ENCODE peak calls at places on chromosomes 2 and 18, in six cellular contexts. K is GM23338, Y is Panc1, N is upper lobe of left lung, V is K562, W is HCT116. Q is an unnamed sample.

GRCh38 chr2:96921561-96922303 is 51.9 kb upstream of the SEMA4C start:
- ATAC-seq in K (no peak), Y (no peak), N (no peak), V (peak), W (no peak), Q (no peak)

GRCh38 chr2:84924173-84925106 is 19.0 kb downstream of the TMSB10 start:
- ATAC-seq in K (no peak), Y (no peak), N (peak), V (peak), W (no peak), Q (no peak)

GRCh38 chr2:138421315-138421970 is 80.1 kb upstream of the SPOPL start:
- ATAC-seq in K (no peak), Y (peak), N (no peak), V (no peak), W (peak), Q (no peak)

GRCh38 chr18:12803069-12803936 is 80.7 kb downstream of the PTPN2 start:
- ATAC-seq in K (no peak), Y (no peak), N (no peak), V (no peak), W (no peak), Q (no peak)

GRCh38 chr2:114499101-114499500 is 56.7 kb downstream of the DPP10 start:
- ATAC-seq in K (no peak), Y (no peak), N (no peak), V (no peak), W (no peak), Q (no peak)

GRCh38 chr2:12131975-12132374 is 385.5 kb downstream of the LPIN1 start:
- ATAC-seq in K (no peak), Y (no peak), N (no peak), V (no peak), W (no peak), Q (peak)

GRCh38 chr2:160303527-160303926 is 103.5 kb upstream of the ITGB6 start:
- ATAC-seq in K (no peak), Y (no peak), N (no peak), V (no peak), W (no peak), Q (no peak)

GRCh38 chr2:86491088-86491487 is 49.9 kb downstream of the KDM3A start:
- ATAC-seq in K (no peak), Y (no peak), N (no peak), V (no peak), W (no peak), Q (peak)

DNA sequence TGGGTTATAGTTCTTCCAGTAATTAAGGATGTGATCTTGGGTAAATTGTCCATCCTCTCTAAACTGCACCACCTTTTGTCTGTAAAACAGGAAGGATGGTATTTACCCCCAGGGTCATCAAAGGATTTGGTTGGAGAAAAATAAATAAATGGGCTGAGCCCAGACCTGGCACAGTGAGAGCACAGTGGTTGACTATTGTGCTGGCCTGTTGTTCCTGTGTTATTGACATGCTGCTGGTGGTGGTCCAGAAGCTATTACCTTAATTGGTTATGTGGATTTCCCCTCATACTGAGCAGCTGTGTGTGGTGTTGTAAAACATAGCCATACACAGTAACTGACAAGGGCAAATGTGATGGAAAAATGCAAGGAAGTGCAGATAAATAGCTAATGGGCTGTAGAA is 746 bp upstream of the IL37 start:
- ATAC-seq in K (no peak), Y (no peak), N (no peak), V (no peak), W (no peak), Q (no peak)
- TF ChIP-seq POLR2AphosphoS5 in K (no peak), Y (no peak), N (no peak), V (no peak), W (no peak), Q (no peak)

GRCh38 chr2:23363268-23363667 is 21.7 kb upstream of the KLHL29 start:
- ATAC-seq in K (no peak), Y (no peak), N (no peak), V (no peak), W (no peak), Q (no peak)

GRCh38 chr2:23363831-23364230 is 21.1 kb upstream of the KLHL29 start:
- ATAC-seq in K (no peak), Y (no peak), N (no peak), V (no peak), W (no peak), Q (no peak)

GRCh38 chr2:23361185-23361584 is 23.8 kb upstream of the KLHL29 start:
- ATAC-seq in K (no peak), Y (no peak), N (no peak), V (no peak), W (no peak), Q (no peak)

GRCh38 chr2:23359631-23360567 is 25.1 kb upstream of the KLHL29 start:
- ATAC-seq in K (no peak), Y (peak), N (no peak), V (peak), W (no peak), Q (no peak)

DNA sequence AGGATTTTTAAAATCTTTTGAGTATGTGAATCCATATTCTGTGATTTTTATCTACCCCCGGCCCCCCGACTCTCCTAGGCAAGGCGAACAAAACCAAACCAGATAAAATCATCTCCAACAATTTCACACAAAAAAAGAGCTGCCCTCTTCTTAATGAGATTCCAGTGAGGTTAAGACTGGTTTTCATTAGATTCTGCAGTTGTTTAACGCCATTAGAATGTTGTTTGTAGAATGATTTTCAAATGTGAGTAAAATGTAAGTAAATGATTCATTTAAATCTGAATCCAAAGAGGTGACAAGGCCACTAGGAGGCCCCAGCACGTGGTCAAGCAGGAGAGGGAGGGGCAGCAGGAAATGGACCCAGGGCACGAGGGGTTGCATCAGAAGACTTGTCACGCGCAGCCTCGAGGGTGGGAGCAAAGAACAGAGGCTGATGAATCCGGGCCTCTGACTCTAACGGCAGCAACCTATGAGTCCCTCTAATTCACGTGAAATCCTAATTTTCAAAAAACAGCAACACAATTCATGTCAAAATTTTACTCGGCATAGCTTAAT is 24.3 kb upstream of the KLHL29 start:
- ATAC-seq in K (no peak), Y (no peak), N (no peak), V (peak), W (no peak), Q (no peak)
- H3K27ac ChIP-seq in K (no peak), Y (no peak), N (no peak), V (no peak), W (no peak), Q (no peak)

GRCh38 chr2:117661619-117662018 is 152.9 kb upstream of the DDX18 start:
- ATAC-seq in K (no peak), Y (no peak), N (no peak), V (no peak), W (no peak), Q (no peak)
- TF ChIP-seq POLR2AphosphoS5 in K (no peak), Y (no peak), N (no peak), V (no peak), W (no peak), Q (no peak)

GRCh38 chr2:43329637-43330036 is 103.2 kb upstream of the ZFP36L2 start:
- ATAC-seq in K (no peak), Y (no peak), N (no peak), V (no peak), W (no peak), Q (no peak)
- H3K27ac ChIP-seq in K (no peak), Y (no peak), N (no peak), V (no peak), W (no peak), Q (peak)

GRCh38 chr2:210662557-210662956 is 106.2 kb downstream of the CPS1 start:
- ATAC-seq in K (no peak), Y (no peak), N (no peak), V (no peak), W (no peak), Q (no peak)
- TF ChIP-seq POLR2AphosphoS5 in K (no peak), Y (no peak), N (no peak), V (no peak), W (no peak), Q (no peak)

GRCh38 chr18:35045121-35045520 is 3.9 kb downstream of the MAPRE2 start:
- ATAC-seq in K (no peak), Y (no peak), N (no peak), V (no peak), W (no peak), Q (no peak)
- H3K27ac ChIP-seq in K (no peak), Y (no peak), N (peak), V (peak), W (no peak), Q (peak)

DNA sequence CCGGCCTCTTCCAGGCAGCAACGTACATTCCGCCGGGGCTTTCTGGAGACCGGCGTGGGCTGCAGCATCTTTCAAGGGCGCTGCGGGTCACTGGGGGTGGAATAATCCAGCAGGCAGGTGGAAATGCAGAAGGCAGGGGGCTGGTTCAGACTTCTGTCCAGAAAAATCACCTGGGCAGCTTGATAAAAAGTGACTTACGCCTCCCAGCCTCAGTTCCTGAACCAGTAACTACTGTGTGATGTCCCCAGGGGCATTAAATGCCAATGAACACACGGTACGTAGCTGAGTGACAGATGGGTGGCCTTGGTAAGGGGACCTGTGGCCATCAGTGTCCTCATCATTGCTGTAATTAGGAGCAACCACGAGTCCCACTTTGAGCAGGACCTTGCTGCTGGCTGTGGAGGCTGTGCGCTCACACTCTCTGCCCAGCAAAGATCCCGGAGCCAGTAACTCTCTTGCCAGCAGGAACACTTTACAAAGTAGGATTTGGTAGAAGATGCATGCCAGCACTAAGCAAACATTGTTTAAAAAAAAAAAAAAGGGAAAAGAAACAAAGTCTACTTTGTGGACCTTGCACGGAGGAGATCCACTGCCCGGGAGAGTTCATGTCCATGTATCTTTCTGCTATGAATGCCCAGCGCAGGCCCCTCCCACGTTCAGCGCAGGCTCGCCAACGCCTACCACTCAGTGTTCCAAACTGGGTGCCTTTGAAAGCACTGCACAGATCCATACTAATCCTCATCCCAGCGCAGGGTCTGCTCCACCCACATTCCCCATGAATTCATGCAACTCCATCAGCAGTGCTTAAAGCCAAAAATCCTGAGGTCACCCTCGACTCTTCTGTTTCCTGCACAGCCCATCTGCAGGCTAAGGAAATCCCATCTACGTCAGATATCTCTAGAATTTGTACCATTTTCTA is 177.2 kb downstream of the HDAC4 start:
- ATAC-seq in K (no peak), Y (no peak), N (peak), V (no peak), W (no peak), Q (peak)
- TF ChIP-seq POLR2AphosphoS5 in K (no peak), Y (no peak), N (no peak), V (no peak), W (no peak), Q (peak)

GRCh38 chr2:25342372-25343186 is 854 bp upstream of the DNMT3A start:
- ATAC-seq in K (peak), Y (peak), N (peak), V (peak), W (peak), Q (peak)
- H3K27ac ChIP-seq in K (no peak), Y (no peak), N (peak), V (no peak), W (peak), Q (peak)

GRCh38 chr18:77001041-77001440 is 131.5 kb downstream of the MBP start:
- ATAC-seq in K (no peak), Y (peak), N (no peak), V (no peak), W (no peak), Q (peak)
- TF ChIP-seq POLR2AphosphoS5 in K (no peak), Y (no peak), N (no peak), V (no peak), W (no peak), Q (no peak)